ENCODE peak calls at places on chromosome 14, in six cellular contexts. G is body of pancreas, O is transverse colon, I is ovary, N is sigmoid colon, L is stomach. K is an unnamed sample.

GRCh38 chr14:98154254-98154653 is 1117.7 kb downstream of the BCL11B start:
- DNase-seq in G (no peak), O (no peak), I (no peak), L (no peak), N (no peak), K (no peak)

GRCh38 chr14:72801381-72801812 is 92.5 kb downstream of the DPF3 start:
- DNase-seq in I (no peak), G (no peak), L (no peak), N (no peak), O (no peak), K (peak)

GRCh38 chr14:95463173-95463901 is 53.1 kb downstream of the SYNE3 start:
- DNase-seq in G (no peak), I (no peak), O (peak), N (no peak), L (peak), K (no peak)

GRCh38 chr14:98304574-98304973 is 967.4 kb downstream of the BCL11B start:
- DNase-seq in N (no peak), I (no peak), G (no peak), O (no peak), L (no peak), K (no peak)

GRCh38 chr14:91636604-91637003 is 95.3 kb downstream of the CATSPERB start:
- DNase-seq in G (no peak), N (no peak), I (no peak), L (no peak), O (no peak), K (no peak)

GRCh38 chr14:25049559-25050493 is at the start of gene STXBP6:
- DNase-seq in I (peak), G (peak), O (peak), L (peak), N (peak), K (peak)

GRCh38 chr14:49553106-49553505 is 33.1 kb downstream of the RPS29 start:
- DNase-seq in I (no peak), O (no peak), N (no peak), L (no peak), G (no peak), K (no peak)

GRCh38 chr14:105884808-105885281 is 358.5 kb downstream of the TMEM121 start:
- DNase-seq in I (peak), N (peak), G (no peak), L (peak), O (no peak), K (no peak)

GRCh38 chr14:87264386-87264785 is 728.6 kb downstream of the GALC start:
- DNase-seq in G (no peak), L (no peak), N (no peak), I (no peak), O (no peak), K (no peak)

GRCh38 chr14:23881292-23881691 is 72.3 kb upstream of the DHRS4 start:
- DNase-seq in L (no peak), N (no peak), G (no peak), O (no peak), I (no peak), K (no peak)

GRCh38 chr14:32004300-32004699 is 72.8 kb upstream of the ARHGAP5 start:
- DNase-seq in N (no peak), L (no peak), I (no peak), G (no peak), O (no peak), K (no peak)

GRCh38 chr14:74368441-74368840 is 20.2 kb downstream of the VRTN start:
- DNase-seq in N (peak), G (no peak), O (no peak), I (no peak), L (no peak), K (no peak)

GRCh38 chr14:56474419-56475022 is 105.1 kb upstream of the TMEM260 start:
- DNase-seq in N (no peak), I (no peak), O (no peak), G (no peak), L (no peak), K (peak)

GRCh38 chr14:102020058-102020971 is 55.9 kb downstream of the DYNC1H1 start:
- DNase-seq in N (no peak), O (no peak), I (no peak), L (no peak), G (no peak), K (peak)

DNA sequence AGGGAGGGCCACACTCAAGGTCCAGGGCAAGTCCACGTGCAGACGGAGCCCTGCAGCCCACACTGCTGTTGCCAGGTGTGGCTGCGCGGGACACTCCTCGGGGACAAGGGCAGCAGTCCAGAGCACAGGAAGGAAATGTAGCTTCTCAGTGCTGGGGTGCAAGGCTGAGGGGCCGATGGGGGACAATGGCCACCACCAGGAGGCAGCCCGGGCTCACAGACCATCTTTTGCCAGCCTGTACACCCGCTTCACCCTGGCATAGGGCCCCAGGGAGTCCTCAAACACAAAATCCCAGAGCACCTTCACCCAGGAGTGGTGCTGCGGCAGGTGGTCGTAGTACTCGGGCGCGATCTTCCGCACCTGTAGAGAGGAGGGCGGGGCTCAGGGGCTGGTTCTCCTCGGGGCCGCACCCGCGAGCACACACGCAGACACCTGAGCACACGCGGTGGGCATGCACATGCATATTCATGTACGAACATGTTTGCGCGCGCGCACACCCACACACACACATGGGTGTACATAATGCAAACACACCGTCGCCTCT is 12.8 kb downstream of the DEGS2 start:
- DNase-seq in O (peak), I (no peak), G (no peak), L (no peak), N (no peak), K (no peak)
- TF ChIP-seq POLR2A in O (no peak), I (no peak), G (no peak), L (no peak), N (no peak), K (no peak)

GRCh38 chr14:35121887-35122695 is at the start of the genes PPP2R3C and PRORP:
- DNase-seq in G (peak), N (peak), I (peak), L (peak), O (peak), K (peak)
- TF ChIP-seq POLR2A in G (peak), N (peak), I (peak), L (peak), O (peak), K (peak)

GRCh38 chr14:104723651-104724406 is at the start of gene ADSS1:
- DNase-seq in N (no peak), G (peak), L (peak), I (peak), O (peak), K (no peak)
- TF ChIP-seq POLR2A in N (no peak), G (no peak), L (no peak), I (no peak), O (peak), K (no peak)

GRCh38 chr14:61179061-61179675 is 102.0 kb downstream of the TMEM30B start:
- DNase-seq in N (no peak), O (no peak), L (no peak), G (no peak), I (no peak), K (peak)
- TF ChIP-seq POLR2A in N (no peak), O (no peak), L (no peak), G (no peak), I (no peak), K (no peak)

GRCh38 chr14:94320243-94320642 is 2.9 kb downstream of the SERPINA6 start:
- DNase-seq in L (no peak), N (no peak), O (peak), G (peak), I (no peak), K (no peak)

GRCh38 chr14:94313991-94314655 is 9.0 kb downstream of the SERPINA6 start:
- DNase-seq in L (no peak), I (no peak), N (no peak), O (no peak), G (no peak), K (peak)

GRCh38 chr14:94316692-94317091 is 6.4 kb downstream of the SERPINA6 start:
- DNase-seq in L (no peak), N (no peak), I (no peak), O (no peak), G (no peak), K (no peak)

GRCh38 chr14:94314890-94315289 is 8.2 kb downstream of the SERPINA6 start:
- DNase-seq in I (no peak), O (no peak), G (no peak), L (no peak), N (no peak), K (no peak)

GRCh38 chr14:94317259-94317658 is 5.9 kb downstream of the SERPINA6 start:
- DNase-seq in N (no peak), G (peak), O (peak), I (no peak), L (no peak), K (no peak)
- TF ChIP-seq POLR2A in N (peak), G (no peak), O (peak), I (no peak), L (no peak), K (no peak)

GRCh38 chr14:63614964-63615363 is 26.7 kb downstream of the WDR89 start:
- DNase-seq in I (no peak), L (no peak), O (no peak), N (no peak), G (no peak), K (peak)
- TF ChIP-seq POLR2A in I (no peak), L (no peak), O (no peak), N (no peak), G (no peak), K (no peak)

K was measured in IMR-90.